ENCODE peak calls at places on chromosomes 13 and 19, in eight cellular contexts. W is fibroblast of pulmonary artery, G is pancreas, O is astrocyte of the spinal cord, L is IMR-90, M is Peyer's patch, P is testis, E is uterus. V is an unnamed sample.

GRCh38 chr19:17538684-17539287 is 16.7 kb upstream of the COLGALT1 start:
- DNase-seq in M (no peak), W (no peak), G (no peak), O (no peak), E (no peak), L (no peak), P (no peak), V (no peak)

GRCh38 chr13:27034678-27035111 is 136.9 kb downstream of the USP12 start:
- DNase-seq in E (no peak), M (no peak), O (no peak), G (no peak), P (no peak), W (no peak), L (no peak), V (no peak)

GRCh38 chr19:36009220-36009619 is 607 bp upstream of the SYNE4 start:
- DNase-seq in O (peak; percentile 50), E (peak; percentile 60), W (peak; percentile 58), G (no peak), L (peak; percentile 48), P (peak; percentile 77), M (peak; percentile 80), V (peak; percentile 51)

GRCh38 chr13:33639640-33640080 is 178.3 kb upstream of the RFC3 start:
- DNase-seq in M (no peak), P (no peak), L (no peak), E (no peak), O (no peak), G (no peak), W (no peak), V (no peak)

GRCh38 chr19:48196321-48196761 is 25.9 kb downstream of the ZSWIM9 start:
- DNase-seq in E (no peak), M (no peak), O (no peak), L (no peak), P (no peak), G (no peak), W (peak; percentile 23), V (no peak)

GRCh38 chr19:10961763-10962536 is 1.1 kb downstream of the SMARCA4 start:
- DNase-seq in G (no peak), E (no peak), M (no peak), W (peak; percentile 21), P (no peak), L (peak; percentile 12), O (peak; percentile 23), V (no peak)

GRCh38 chr19:48258350-48258749 is 2.6 kb upstream of the CARD8 start:
- DNase-seq in G (no peak), L (no peak), M (no peak), P (no peak), O (peak; percentile 18), W (peak; percentile 34), E (no peak), V (no peak)

GRCh38 chr13:44238011-44238421 is 135.6 kb upstream of the SERP2 start:
- DNase-seq in L (peak; percentile 79), G (no peak), W (peak; percentile 62), E (no peak), O (peak; percentile 51), P (no peak), M (no peak), V (peak; percentile 78)

GRCh38 chr19:6451583-6452222 is 7.9 kb downstream of the SLC25A23 start:
- DNase-seq in E (no peak), M (no peak), L (no peak), W (no peak), P (no peak), O (no peak), G (no peak), V (no peak)

GRCh38 chr13:21025539-21025938 is 35.8 kb downstream of the LATS2 start:
- DNase-seq in P (no peak), W (no peak), O (no peak), G (no peak), E (no peak), L (no peak), M (no peak), V (no peak)

GRCh38 chr19:4292515-4292914 is 9.7 kb downstream of the TMIGD2 start:
- DNase-seq in P (no peak), W (no peak), M (no peak), O (no peak), L (no peak), E (no peak), G (no peak), V (no peak)

GRCh38 chr19:43148233-43148632 is 38.1 kb downstream of the PSG5 start:
- DNase-seq in O (peak; percentile 62), L (peak; percentile 93), M (no peak), W (peak; percentile 66), G (no peak), E (no peak), P (no peak), V (peak; percentile 90)

GRCh38 chr19:39474139-39474620 is 6.5 kb upstream of the TIMM50 start:
- DNase-seq in M (peak; percentile 67), L (peak; percentile 22), P (peak; percentile 60), E (peak; percentile 49), O (peak; percentile 13), W (peak; percentile 46), G (peak; percentile 42), V (peak; percentile 19)

GRCh38 chr13:52455677-52456041 is 381 bp downstream of the CKAP2 start:
- DNase-seq in L (peak; percentile 43), P (peak; percentile 91), M (peak; percentile 84), G (peak; percentile 65), W (peak; percentile 67), O (peak; percentile 70), E (peak; percentile 50), V (peak; percentile 41)

GRCh38 chr19:2567580-2567979 is 91.7 kb downstream of the GADD45B start:
- DNase-seq in M (peak; percentile 67), W (no peak), O (no peak), L (no peak), G (no peak), E (no peak), P (peak; percentile 57), V (no peak)

GRCh38 chr13:101144808-101145419 is 271.4 kb downstream of the NALCN start:
- DNase-seq in W (peak; percentile 80), P (no peak), G (no peak), M (no peak), O (peak; percentile 74), L (peak; percentile 71), E (no peak), V (peak; percentile 62)

GRCh38 chr13:57874530-57874929 is 243.0 kb downstream of the PCDH17 start:
- DNase-seq in W (no peak), G (no peak), P (no peak), E (no peak), L (no peak), O (no peak), M (no peak), V (no peak)

GRCh38 chr13:73945871-73946270 is 188.3 kb downstream of the KLF12 start:
- DNase-seq in L (no peak), W (no peak), O (peak; percentile 36), M (no peak), G (no peak), P (no peak), E (no peak), V (peak; percentile 12)

GRCh38 chr19:45473366-45474190 is 5.8 kb downstream of the FOSB start:
- DNase-seq in O (peak; percentile 14), L (no peak), E (no peak), P (no peak), G (no peak), W (no peak), M (no peak), V (no peak)

GRCh38 chr13:87999141-87999765 is 328.1 kb downstream of the SLITRK5 start:
- DNase-seq in E (no peak), M (no peak), P (no peak), L (peak; percentile 30), W (peak; percentile 26), O (peak; percentile 63), G (no peak), V (peak; percentile 88)

GRCh38 chr19:8695911-8696310 is 2.7 kb downstream of the ACTL9 start:
- DNase-seq in E (no peak), M (no peak), O (no peak), P (no peak), G (no peak), W (no peak), L (no peak), V (no peak)

GRCh38 chr19:11243798-11244169 is 4.4 kb downstream of the ANGPTL8 start:
- DNase-seq in O (peak; percentile 13), L (no peak), G (no peak), W (no peak), M (no peak), P (no peak), E (no peak), V (no peak)

GRCh38 chr13:34340534-34340933 is 522.6 kb downstream of the RFC3 start:
- DNase-seq in L (no peak), E (no peak), W (peak; percentile 57), G (no peak), M (no peak), O (no peak), P (no peak), V (peak; percentile 79)

GRCh38 chr19:12783849-12784393 is 7.4 kb upstream of the JUNB start:
- DNase-seq in L (no peak), G (no peak), E (peak; percentile 50), P (peak; percentile 30), W (no peak), O (no peak), M (peak; percentile 72), V (no peak)

GRCh38 chr13:108365255-108365654 is 95.7 kb downstream of the TNFSF13B start:
- DNase-seq in W (no peak), G (no peak), P (no peak), E (no peak), O (no peak), L (no peak), M (no peak), V (no peak)

GRCh38 chr13:108363651-108364050 is 94.1 kb downstream of the TNFSF13B start:
- DNase-seq in P (no peak), W (no peak), M (no peak), O (no peak), L (no peak), E (no peak), G (no peak), V (no peak)

GRCh38 chr13:108369412-108369811 is 99.9 kb downstream of the TNFSF13B start:
- DNase-seq in E (no peak), L (no peak), M (no peak), G (no peak), O (no peak), P (no peak), W (no peak), V (no peak)

GRCh38 chr13:108368240-108368898 is 98.9 kb downstream of the TNFSF13B start:
- DNase-seq in P (no peak), W (no peak), M (no peak), O (no peak), G (no peak), L (no peak), E (no peak), V (no peak)
- H3K4me3 ChIP-seq in P (no peak overlapping the region), W (no peak overlapping the region), M (no peak overlapping the region), O (no peak overlapping the region), G (no peak overlapping the region), L (no peak overlapping the region), E (no peak overlapping the region), V (no peak overlapping the region)

GRCh38 chr13:36418022-36418805 is 14.1 kb upstream of the CCNA1 start:
- DNase-seq in E (no peak), M (no peak), P (no peak), W (peak; percentile 77), O (peak; percentile 73), G (no peak), L (peak; percentile 58), V (peak; percentile 17)
- H3K4me3 ChIP-seq in E (no peak overlapping the region), M (no peak overlapping the region), P (no peak overlapping the region), W (peak overlapping the region; percentile 37), O (no peak overlapping the region), G (no peak overlapping the region), L (no peak overlapping the region), V (no peak overlapping the region)

GRCh38 chr19:919157-920050 is 2.3 kb downstream of the KISS1R start:
- DNase-seq in P (no peak), L (no peak), O (no peak), W (no peak), E (no peak), M (peak; percentile 67), G (no peak), V (no peak)
- H3K4me3 ChIP-seq in P (no peak overlapping the region), L (no peak overlapping the region), O (no peak overlapping the region), W (no peak overlapping the region), E (no peak overlapping the region), M (peak overlapping the region; percentile 60), G (no peak overlapping the region), V (no peak overlapping the region)

GRCh38 chr13:75803175-75803611 is 167.1 kb downstream of the LMO7 start:
- DNase-seq in M (no peak), G (no peak), O (no peak), L (no peak), P (no peak), E (no peak), W (no peak), V (no peak)
- H3K4me3 ChIP-seq in M (no peak overlapping the region), G (no peak overlapping the region), O (no peak overlapping the region), L (no peak overlapping the region), P (no peak overlapping the region), E (no peak overlapping the region), W (no peak overlapping the region), V (no peak overlapping the region)